ENCODE peak calls at places on chromosomes 2 and 18, in six cellular contexts. A, W, N, J, B and F are unnamed samples.

GRCh38 chr18:79095216-79095615 is 26.0 kb downstream of the ATP9B start:
- DNase-seq in A (no peak), W (peak; percentile 75), N (no peak), J (no peak), B (no peak), F (no peak)

GRCh38 chr2:191204443-191204842 is 40.8 kb upstream of the MYO1B start:
- DNase-seq in A (no peak), W (no peak), N (no peak), J (no peak), B (no peak), F (no peak)

GRCh38 chr2:29311458-29311857 is 196.2 kb downstream of the CLIP4 start:
- DNase-seq in A (no peak), W (no peak), N (no peak), J (no peak), B (no peak), F (no peak)

GRCh38 chr2:152766908-152767307 is 48.5 kb downstream of the ARL6IP6 start:
- DNase-seq in A (no peak), W (no peak), N (no peak), J (no peak), B (no peak), F (no peak)

GRCh38 chr2:144770616-144771230 is 250.8 kb upstream of the ZEB2 start:
- DNase-seq in A (no peak), W (no peak), N (no peak), J (no peak), B (no peak), F (no peak)

GRCh38 chr2:328761-329160 is 40.9 kb upstream of the ALKAL2 start:
- DNase-seq in A (no peak), W (no peak), N (no peak), J (no peak), B (no peak), F (no peak)

GRCh38 chr2:237057893-237058300 is 27.8 kb upstream of the COPS8 start:
- DNase-seq in A (no peak), W (no peak), N (no peak), J (peak; percentile 85), B (no peak), F (peak; percentile 26)

GRCh38 chr2:237405605-237406004 is 8.4 kb downstream of the COL6A3 start:
- DNase-seq in A (no peak), W (no peak), N (no peak), J (no peak), B (no peak), F (no peak)

GRCh38 chr18:73318732-73319479 is 451.1 kb upstream of the NETO1 start:
- DNase-seq in A (no peak), W (no peak), N (no peak), J (no peak), B (no peak), F (no peak)

GRCh38 chr2:68771211-68771721 is 36.7 kb downstream of the ARHGAP25 start:
- DNase-seq in A (no peak), W (no peak), N (no peak), J (no peak), B (no peak), F (no peak)

GRCh38 chr2:129103922-129104878 is 785.5 kb upstream of the HS6ST1 start:
- DNase-seq in A (no peak), W (no peak), N (no peak), J (no peak), B (no peak), F (no peak)

GRCh38 chr18:2002604-2003003 is 568.7 kb downstream of the METTL4 start:
- DNase-seq in A (peak; percentile 79), W (no peak), N (no peak), J (no peak), B (peak; percentile 45), F (no peak)
- TF ChIP-seq POLR2AphosphoS5 in A (peak; percentile 60), W (no peak), N (no peak), J (no peak), B (no peak), F (no peak)

GRCh38 chr2:6880200-6880733 is 2.7 kb downstream of the RSAD2 start:
- DNase-seq in A (peak; percentile 91), W (no peak), N (no peak), J (no peak), B (no peak), F (no peak)
- TF ChIP-seq TAF1 in A (no peak), W (no peak), N (no peak), J (no peak), B (no peak), F (no peak)

DNA sequence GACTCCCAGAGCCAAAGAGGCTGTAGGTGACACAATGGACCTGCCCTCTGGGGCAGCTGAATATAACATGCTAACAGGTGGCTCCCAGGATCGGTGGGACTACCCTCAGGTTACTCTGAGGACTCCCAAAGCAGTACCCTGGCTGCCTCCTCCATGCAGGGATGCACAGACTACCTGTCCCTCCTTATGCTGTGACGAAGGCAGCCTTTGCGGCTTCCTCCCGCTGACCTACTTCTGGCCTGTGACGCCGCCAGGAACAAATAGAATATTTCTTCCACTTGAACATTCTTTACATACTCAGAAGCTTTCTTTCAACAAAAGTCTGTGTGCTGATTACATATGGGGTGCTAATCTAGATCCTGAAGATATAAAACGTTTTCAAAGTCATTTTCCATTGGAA is 58.7 kb upstream of the STK17B start:
- DNase-seq in A (no peak), W (no peak), N (no peak), J (no peak), B (no peak), F (no peak)
- TF ChIP-seq POLR2A in A (no peak), W (no peak), N (no peak), J (no peak), B (no peak), F (no peak)

GRCh38 chr2:101001713-101002561 is at the start of gene RPL31:
- DNase-seq in A (peak; percentile 98), W (peak; percentile 98), N (peak; percentile 99), J (peak; percentile 78), B (peak; percentile 96), F (peak; percentile 98)
- TF ChIP-seq POLR2AphosphoS5 in A (peak; percentile 98), W (peak; percentile 100), N (peak; percentile 99), J (peak; percentile 100), B (peak; percentile 99), F (peak; percentile 99)

DNA sequence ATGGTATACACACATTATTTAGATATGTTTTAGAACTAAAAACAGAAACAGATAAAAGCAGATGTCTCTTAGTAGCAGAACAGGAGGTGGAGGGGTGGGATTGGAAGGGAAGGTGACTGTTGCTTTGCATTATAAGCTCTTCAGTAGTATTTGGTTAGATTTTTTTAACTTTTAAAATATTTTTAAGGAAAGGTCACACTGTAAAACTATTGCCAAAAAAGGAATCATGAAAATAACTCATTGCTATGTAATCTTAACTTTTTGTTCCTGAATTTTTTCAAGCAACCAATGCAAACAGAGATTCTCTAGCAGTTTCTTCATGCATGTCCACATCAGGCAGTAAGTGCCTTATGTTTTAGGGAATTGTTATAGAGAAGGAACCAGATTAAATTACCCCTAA is 144.1 kb upstream of the PKDCC start:
- DNase-seq in A (no peak), W (no peak), N (no peak), J (no peak), B (no peak), F (no peak)
- TF ChIP-seq TAF1 in A (no peak), W (no peak), N (no peak), J (no peak), B (no peak), F (no peak)

GRCh38 chr2:97663962-97664635 is at the start of gene ACTR1B:
- DNase-seq in A (peak; percentile 99), W (peak; percentile 98), N (peak; percentile 97), J (peak; percentile 92), B (peak; percentile 95), F (peak; percentile 97)
- TF ChIP-seq POLR2A in A (peak; percentile 92), W (peak; percentile 81), N (peak; percentile 66), J (peak; percentile 74), B (no peak), F (peak; percentile 74)

GRCh38 chr2:137133231-137133630 is 367.9 kb downstream of the THSD7B start:
- DNase-seq in A (no peak), W (no peak), N (no peak), J (no peak), B (no peak), F (no peak)
- TF ChIP-seq POLR2AphosphoS5 in A (no peak), W (no peak), N (no peak), J (no peak), B (no peak), F (no peak)